ENCODE peak calls at places on chromosomes 12 and 14, in eight cellular contexts. One of them, this sample, is unnamed.

GRCh38 chr12:110816248-110816647 is 30.5 kb upstream of the CCDC63 start:
- DNase-seq in effector memory CD8-positive, alpha-beta T cell: no peak
- DNase-seq in glomerular endothelial cell: no peak
- DNase-seq in endothelial cell: no peak
- DNase-seq in body of pancreas: no peak
- DNase-seq in cerebellar cortex: no peak
- DNase-seq in MM.1S: no peak
- DNase-seq in glutamatergic neuron: no peak
- DNase-seq in this sample: no peak

GRCh38 chr12:132351751-132352495 is 22.5 kb upstream of the GALNT9 start:
- DNase-seq in endothelial cell: no peak
- DNase-seq in glutamatergic neuron: peak
- DNase-seq in glomerular endothelial cell: no peak
- DNase-seq in effector memory CD8-positive, alpha-beta T cell: no peak
- DNase-seq in cerebellar cortex: no peak
- DNase-seq in body of pancreas: no peak
- DNase-seq in MM.1S: no peak
- DNase-seq in this sample: no peak

GRCh38 chr12:112439769-112440168 is 21.0 kb downstream of the PTPN11 start:
- DNase-seq in glutamatergic neuron: no peak
- DNase-seq in cerebellar cortex: peak
- DNase-seq in effector memory CD8-positive, alpha-beta T cell: no peak
- DNase-seq in MM.1S: no peak
- DNase-seq in body of pancreas: no peak
- DNase-seq in glomerular endothelial cell: no peak
- DNase-seq in endothelial cell: no peak
- DNase-seq in this sample: no peak

GRCh38 chr12:43282106-43282505 is 269.9 kb downstream of the ADAMTS20 start:
- DNase-seq in glomerular endothelial cell: no peak
- DNase-seq in MM.1S: peak
- DNase-seq in cerebellar cortex: no peak
- DNase-seq in glutamatergic neuron: no peak
- DNase-seq in effector memory CD8-positive, alpha-beta T cell: no peak
- DNase-seq in endothelial cell: no peak
- DNase-seq in body of pancreas: no peak
- DNase-seq in this sample: no peak

GRCh38 chr12:21881950-21882349 is 59.3 kb downstream of the ABCC9 start:
- DNase-seq in glomerular endothelial cell: no peak
- DNase-seq in body of pancreas: no peak
- DNase-seq in glutamatergic neuron: no peak
- DNase-seq in MM.1S: no peak
- DNase-seq in cerebellar cortex: no peak
- DNase-seq in endothelial cell: no peak
- DNase-seq in effector memory CD8-positive, alpha-beta T cell: no peak
- DNase-seq in this sample: no peak

GRCh38 chr12:6407206-6407954 is 23.4 kb downstream of the LTBR start:
- DNase-seq in body of pancreas: no peak
- DNase-seq in glutamatergic neuron: no peak
- DNase-seq in glomerular endothelial cell: no peak
- DNase-seq in effector memory CD8-positive, alpha-beta T cell: no peak
- DNase-seq in endothelial cell: no peak
- DNase-seq in cerebellar cortex: no peak
- DNase-seq in MM.1S: no peak
- DNase-seq in this sample: no peak

GRCh38 chr14:86787782-86788181 is 1205.2 kb downstream of the GALC start:
- DNase-seq in MM.1S: no peak
- DNase-seq in glutamatergic neuron: peak
- DNase-seq in endothelial cell: no peak
- DNase-seq in effector memory CD8-positive, alpha-beta T cell: no peak
- DNase-seq in cerebellar cortex: no peak
- DNase-seq in body of pancreas: no peak
- DNase-seq in glomerular endothelial cell: no peak
- DNase-seq in this sample: no peak

GRCh38 chr14:39217214-39217879 is 16.4 kb upstream of the MIA2 start:
- DNase-seq in body of pancreas: no peak
- DNase-seq in cerebellar cortex: no peak
- DNase-seq in effector memory CD8-positive, alpha-beta T cell: no peak
- DNase-seq in glomerular endothelial cell: no peak
- DNase-seq in endothelial cell: no peak
- DNase-seq in MM.1S: no peak
- DNase-seq in glutamatergic neuron: no peak
- DNase-seq in this sample: no peak

GRCh38 chr14:98008381-98009113 is 1211.4 kb downstream of the VRK1 start:
- DNase-seq in effector memory CD8-positive, alpha-beta T cell: no peak
- DNase-seq in MM.1S: no peak
- DNase-seq in endothelial cell: no peak
- DNase-seq in glomerular endothelial cell: no peak
- DNase-seq in cerebellar cortex: no peak
- DNase-seq in glutamatergic neuron: no peak
- DNase-seq in body of pancreas: no peak
- DNase-seq in this sample: no peak

GRCh38 chr12:7101694-7102131 is 7.3 kb downstream of the C1RL start:
- DNase-seq in glomerular endothelial cell: no peak
- DNase-seq in body of pancreas: peak
- DNase-seq in MM.1S: no peak
- DNase-seq in glutamatergic neuron: no peak
- DNase-seq in effector memory CD8-positive, alpha-beta T cell: no peak
- DNase-seq in endothelial cell: no peak
- DNase-seq in cerebellar cortex: no peak
- DNase-seq in this sample: no peak

GRCh38 chr12:32211769-32212156 is 105.1 kb downstream of the BICD1 start:
- DNase-seq in glutamatergic neuron: no peak
- DNase-seq in glomerular endothelial cell: no peak
- DNase-seq in MM.1S: no peak
- DNase-seq in effector memory CD8-positive, alpha-beta T cell: no peak
- DNase-seq in endothelial cell: no peak
- DNase-seq in body of pancreas: no peak
- DNase-seq in cerebellar cortex: peak
- DNase-seq in this sample: no peak

GRCh38 chr14:54782803-54783659 is 119.6 kb downstream of the GCH1 start:
- DNase-seq in body of pancreas: peak
- DNase-seq in cerebellar cortex: peak
- DNase-seq in effector memory CD8-positive, alpha-beta T cell: no peak
- DNase-seq in glutamatergic neuron: no peak
- DNase-seq in endothelial cell: peak
- DNase-seq in MM.1S: peak
- DNase-seq in glomerular endothelial cell: no peak
- DNase-seq in this sample: no peak

GRCh38 chr12:57852195-57852594 is 5.7 kb upstream of the CTDSP2 start:
- DNase-seq in MM.1S: no peak
- DNase-seq in cerebellar cortex: peak
- DNase-seq in glutamatergic neuron: no peak
- DNase-seq in endothelial cell: no peak
- DNase-seq in effector memory CD8-positive, alpha-beta T cell: no peak
- DNase-seq in body of pancreas: no peak
- DNase-seq in glomerular endothelial cell: no peak
- DNase-seq in this sample: no peak

GRCh38 chr14:31787377-31787776 is 226.2 kb downstream of the NUBPL start:
- DNase-seq in cerebellar cortex: no peak
- DNase-seq in body of pancreas: no peak
- DNase-seq in MM.1S: no peak
- DNase-seq in glutamatergic neuron: no peak
- DNase-seq in effector memory CD8-positive, alpha-beta T cell: no peak
- DNase-seq in endothelial cell: no peak
- DNase-seq in glomerular endothelial cell: no peak
- DNase-seq in this sample: no peak

GRCh38 chr12:5309654-5310053 is 122.3 kb upstream of the NTF3 start:
- DNase-seq in glutamatergic neuron: no peak
- DNase-seq in cerebellar cortex: no peak
- DNase-seq in MM.1S: no peak
- DNase-seq in body of pancreas: no peak
- DNase-seq in effector memory CD8-positive, alpha-beta T cell: no peak
- DNase-seq in endothelial cell: no peak
- DNase-seq in glomerular endothelial cell: no peak
- DNase-seq in this sample: no peak

GRCh38 chr14:31909977-31910376 is 167.1 kb upstream of the ARHGAP5 start:
- DNase-seq in effector memory CD8-positive, alpha-beta T cell: no peak
- DNase-seq in body of pancreas: no peak
- DNase-seq in MM.1S: no peak
- DNase-seq in glutamatergic neuron: no peak
- DNase-seq in cerebellar cortex: no peak
- DNase-seq in glomerular endothelial cell: no peak
- DNase-seq in endothelial cell: no peak
- DNase-seq in this sample: no peak

GRCh38 chr12:72578327-72578726 is 306.2 kb downstream of the TRHDE start:
- DNase-seq in body of pancreas: no peak
- DNase-seq in glomerular endothelial cell: no peak
- DNase-seq in MM.1S: no peak
- DNase-seq in glutamatergic neuron: no peak
- DNase-seq in endothelial cell: no peak
- DNase-seq in cerebellar cortex: no peak
- DNase-seq in effector memory CD8-positive, alpha-beta T cell: no peak
- DNase-seq in this sample: no peak

GRCh38 chr12:60387356-60387755 is 791.5 kb downstream of the SLC16A7 start:
- DNase-seq in body of pancreas: no peak
- DNase-seq in cerebellar cortex: no peak
- DNase-seq in glutamatergic neuron: no peak
- DNase-seq in endothelial cell: no peak
- DNase-seq in effector memory CD8-positive, alpha-beta T cell: no peak
- DNase-seq in glomerular endothelial cell: no peak
- DNase-seq in MM.1S: no peak
- DNase-seq in this sample: no peak

GRCh38 chr12:2669560-2669959 is 125.2 kb upstream of the FKBP4 start:
- DNase-seq in endothelial cell: no peak
- DNase-seq in glutamatergic neuron: no peak
- DNase-seq in cerebellar cortex: no peak
- DNase-seq in effector memory CD8-positive, alpha-beta T cell: no peak
- DNase-seq in MM.1S: no peak
- DNase-seq in body of pancreas: no peak
- DNase-seq in glomerular endothelial cell: no peak
- DNase-seq in this sample: no peak

GRCh38 chr14:69288001-69288771 is 28.2 kb downstream of the GALNT16 start:
- DNase-seq in glomerular endothelial cell: no peak
- DNase-seq in body of pancreas: peak
- DNase-seq in glutamatergic neuron: no peak
- DNase-seq in effector memory CD8-positive, alpha-beta T cell: no peak
- DNase-seq in endothelial cell: peak
- DNase-seq in MM.1S: no peak
- DNase-seq in cerebellar cortex: peak
- DNase-seq in this sample: no peak

GRCh38 chr12:47828967-47829482 is 9.3 kb upstream of the HDAC7 start:
- DNase-seq in glutamatergic neuron: no peak
- DNase-seq in effector memory CD8-positive, alpha-beta T cell: no peak
- DNase-seq in MM.1S: no peak
- DNase-seq in endothelial cell: no peak
- DNase-seq in cerebellar cortex: no peak
- DNase-seq in body of pancreas: peak
- DNase-seq in glomerular endothelial cell: no peak
- DNase-seq in this sample: no peak

GRCh38 chr12:99454539-99455172 is 192.9 kb upstream of the GARIN6 start:
- DNase-seq in effector memory CD8-positive, alpha-beta T cell: no peak
- DNase-seq in cerebellar cortex: no peak
- DNase-seq in body of pancreas: no peak
- DNase-seq in glomerular endothelial cell: no peak
- DNase-seq in endothelial cell: no peak
- DNase-seq in MM.1S: no peak
- DNase-seq in glutamatergic neuron: no peak
- DNase-seq in this sample: no peak

This sample was measured in activated T-cell treated with anti-CD3 and anti-CD28 coated beads, Interleukin-2, amount 50 U/mL, for 4 hours.